ENCODE peak calls at places on chromosomes 13 and 19, in nine cellular contexts. R is IMR-90, N is Peyer's patch, B is sigmoid colon, A is hepatocyte, E is vagina, Q is body of pancreas, M is A549, D is uterus. T is an unnamed sample.

GRCh38 chr13:42038661-42039456 is 9.6 kb upstream of the DGKH start:
- DNase-seq in R (peak; percentile 28), N (no peak), B (no peak), A (no peak), D (peak; percentile 21), E (no peak), Q (no peak), M (no peak), T (peak; percentile 34)

GRCh38 chr13:26074706-26075105 is 22.9 kb upstream of the SHISA2 start:
- DNase-seq in B (no peak), E (no peak), D (no peak), R (peak; percentile 14), A (peak; percentile 13), N (no peak), Q (no peak), M (peak; percentile 12), T (no peak)

GRCh38 chr19:41694196-41694595 is 6.1 kb upstream of the CEACAM7 start:
- DNase-seq in B (no peak), R (no peak), N (no peak), M (no peak), A (no peak), E (no peak), D (no peak), Q (no peak), T (no peak)

GRCh38 chr13:46775385-46776065 is 21.4 kb downstream of the ESD start:
- DNase-seq in B (no peak), R (no peak), A (no peak), Q (no peak), M (no peak), N (no peak), E (no peak), D (no peak), T (no peak)

GRCh38 chr19:35000647-35001501 is 751 bp downstream of the GRAMD1A start:
- DNase-seq in R (peak; percentile 50), A (peak; percentile 60), E (no peak), N (peak; percentile 63), Q (peak; percentile 60), D (no peak), B (no peak), M (peak; percentile 79), T (peak; percentile 62)

GRCh38 chr19:29506619-29506911 is 19.2 kb upstream of the VSTM2B start:
- DNase-seq in B (peak; percentile 6), D (no peak), N (no peak), M (no peak), E (no peak), Q (no peak), R (no peak), A (no peak), T (peak; percentile 14)

GRCh38 chr19:50537769-50538230 is 24.1 kb upstream of the ASPDH start:
- DNase-seq in M (peak; percentile 95), E (no peak), B (no peak), N (peak; percentile 81), A (peak; percentile 91), R (peak; percentile 71), D (peak; percentile 47), Q (peak; percentile 79), T (peak; percentile 86)

GRCh38 chr13:74556002-74556551 is 421.9 kb upstream of the KLF12 start:
- DNase-seq in D (no peak), Q (no peak), A (no peak), E (no peak), B (no peak), N (no peak), R (no peak), M (no peak), T (no peak)

GRCh38 chr19:15640904-15641597 is 354 bp downstream of the CYP4F3 start:
- DNase-seq in M (peak; percentile 76), E (no peak), B (no peak), A (no peak), D (no peak), N (peak; percentile 68), R (no peak), Q (no peak), T (no peak)

GRCh38 chr19:18650048-18650435 is 13.2 kb downstream of the KLHL26 start:
- DNase-seq in B (peak; percentile 88), N (no peak), A (no peak), E (no peak), M (no peak), R (peak; percentile 61), Q (peak; percentile 23), D (peak; percentile 51), T (no peak)

GRCh38 chr13:74250738-74251190 is 116.6 kb upstream of the KLF12 start:
- DNase-seq in E (no peak), B (no peak), R (peak; percentile 75), D (no peak), M (no peak), N (no peak), Q (no peak), A (no peak), T (no peak)

GRCh38 chr13:40113644-40114304 is 458.3 kb downstream of the COG6 start:
- DNase-seq in M (no peak), R (no peak), A (no peak), Q (peak; percentile 18), B (no peak), N (no peak), E (no peak), D (peak; percentile 56), T (no peak)

GRCh38 chr19:3642987-3643386 is 16.4 kb upstream of the CACTIN start:
- DNase-seq in B (no peak), N (no peak), E (no peak), R (no peak), D (no peak), Q (no peak), M (peak; percentile 53), A (no peak), T (no peak)

DNA sequence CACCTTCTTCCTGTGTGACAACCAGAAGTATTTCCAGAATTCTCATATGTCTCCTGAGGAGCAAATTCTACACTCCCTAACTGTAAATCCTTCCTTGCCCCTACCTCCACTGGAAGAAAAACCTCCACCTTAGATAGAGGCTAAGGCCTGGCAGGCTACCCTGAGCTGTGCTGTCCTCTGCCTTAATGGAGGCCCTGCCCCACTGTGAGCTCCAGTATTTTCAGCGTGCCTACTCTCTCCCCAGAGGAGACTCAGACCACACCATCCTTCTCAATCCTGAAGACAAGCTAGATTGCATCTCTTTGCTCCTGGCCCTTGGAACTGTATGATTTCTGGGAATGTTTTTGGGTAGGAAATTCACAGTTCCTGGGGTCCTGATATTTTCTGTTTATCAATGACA is 110.0 kb upstream of the OBI1 start:
- DNase-seq in B (no peak), N (no peak), E (no peak), A (no peak), Q (no peak), M (no peak), D (no peak), R (no peak), T (no peak)
- H3K4me1 ChIP-seq in B (no peaks in the 10 kb centered on the region), N (no peaks in the 10 kb centered on the region), E (no peaks in the 10 kb centered on the region), A (no peaks in the 10 kb centered on the region), Q (no peaks in the 10 kb centered on the region), M (no peaks in the 10 kb centered on the region), D (no peaks in the 10 kb centered on the region), R (no peaks in the 10 kb centered on the region), T (no peaks in the 10 kb centered on the region)

DNA sequence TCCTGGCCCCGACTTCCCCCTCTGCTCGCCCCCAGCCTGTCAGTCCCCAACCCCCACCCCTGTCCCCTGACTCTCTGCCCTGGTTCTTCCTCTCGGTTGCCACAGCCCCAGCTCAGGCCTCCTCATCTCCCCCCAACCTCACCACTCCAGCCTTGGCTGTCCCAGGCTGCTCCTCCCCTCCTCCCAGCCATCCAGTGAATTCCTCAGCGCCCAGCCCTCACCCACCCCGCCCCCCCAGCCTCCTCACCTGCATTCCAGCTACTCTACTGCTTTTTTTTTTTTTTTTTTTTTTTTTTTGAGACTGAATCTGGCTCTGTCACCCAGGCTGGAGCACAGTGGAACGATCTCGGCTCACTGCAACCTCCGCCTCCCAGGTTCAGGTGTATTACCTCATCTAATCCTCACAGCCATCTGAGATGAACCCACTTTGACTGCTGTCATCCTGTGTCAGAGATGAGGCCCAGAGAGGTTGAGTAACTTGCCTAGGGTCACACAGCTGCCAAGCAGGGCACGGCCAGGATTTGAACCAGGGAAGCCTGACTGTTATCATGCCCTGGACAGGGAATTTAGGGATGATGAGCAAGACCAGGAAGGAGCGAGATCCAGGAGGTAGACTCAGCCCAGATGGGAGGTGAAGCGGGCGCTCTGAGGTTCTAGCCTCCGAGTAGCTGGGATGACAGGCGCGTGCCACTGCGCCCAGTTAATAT is 2.6 kb downstream of the SULT2B1 start:
- DNase-seq in A (peak; percentile 87), R (no peak), N (no peak), Q (peak; percentile 19), M (peak; percentile 97), D (no peak), E (no peak), B (no peak), T (no peak)
- H3K4me1 ChIP-seq in A (peaks cover 18% of the 10 kb centered on the region), R (peaks cover 8% of the 10 kb centered on the region), N (peaks cover 41% of the 10 kb centered on the region), Q (peaks cover 30% of the 10 kb centered on the region), M (peaks cover 79% of the 10 kb centered on the region), D (peaks cover 5% of the 10 kb centered on the region), E (peaks cover 23% of the 10 kb centered on the region), B (peaks cover 5% of the 10 kb centered on the region), T (peaks cover 5% of the 10 kb centered on the region)

GRCh38 chr13:106101201-106101600 is 434.3 kb downstream of the EFNB2 start:
- DNase-seq in D (no peak), E (no peak), R (no peak), N (no peak), A (no peak), M (no peak), Q (no peak), B (no peak), T (no peak)

GRCh38 chr13:106104281-106104901 is 431.1 kb downstream of the EFNB2 start:
- DNase-seq in B (no peak), N (no peak), M (peak; percentile 79), D (no peak), Q (no peak), E (no peak), A (peak; percentile 33), R (peak; percentile 91), T (no peak)

GRCh38 chr13:106105153-106105552 is 430.3 kb downstream of the EFNB2 start:
- DNase-seq in R (peak; percentile 11), N (no peak), B (no peak), A (no peak), D (no peak), E (no peak), Q (no peak), M (no peak), T (no peak)

GRCh38 chr13:106103779-106104178 is 431.7 kb downstream of the EFNB2 start:
- DNase-seq in D (no peak), N (no peak), Q (no peak), M (peak; percentile 72), R (no peak), B (no peak), E (no peak), A (peak; percentile 61), T (no peak)

DNA sequence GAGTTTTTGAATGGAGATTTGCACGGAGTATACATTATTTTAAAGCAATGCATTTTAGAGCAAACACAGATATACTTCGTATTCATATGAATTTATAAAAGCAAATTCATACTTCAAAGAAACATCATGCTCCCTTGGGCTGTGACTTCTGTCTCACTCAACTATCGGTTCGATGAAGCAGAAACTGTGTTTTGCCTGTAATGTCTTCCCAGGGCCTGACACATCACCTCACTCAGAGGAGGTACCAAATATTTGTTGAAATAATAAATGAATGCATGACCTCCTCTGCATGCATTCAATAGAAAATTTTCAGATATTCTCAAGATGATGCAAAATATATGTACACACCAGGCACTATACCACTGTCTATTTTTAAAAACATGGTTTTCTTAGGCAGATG is 432.7 kb downstream of the EFNB2 start:
- DNase-seq in R (no peak), E (no peak), N (no peak), M (no peak), Q (no peak), B (no peak), A (no peak), D (no peak), T (no peak)
- H3K4me1 ChIP-seq in R (peaks cover 9% of the 10 kb centered on the region), E (peaks cover 6% of the 10 kb centered on the region), N (peaks cover 15% of the 10 kb centered on the region), M (peaks cover 47% of the 10 kb centered on the region), Q (peaks cover 4% of the 10 kb centered on the region), B (peaks cover 12% of the 10 kb centered on the region), A (peaks cover 43% of the 10 kb centered on the region), D (no peaks in the 10 kb centered on the region), T (no peaks in the 10 kb centered on the region)

GRCh38 chr13:75860935-75861334 is 224.8 kb downstream of the LMO7 start:
- DNase-seq in A (no peak), N (no peak), Q (no peak), D (no peak), E (no peak), M (no peak), R (peak; percentile 30), B (no peak), T (no peak)
- H3K4me1 ChIP-seq in A (no peaks in the 10 kb centered on the region), N (no peaks in the 10 kb centered on the region), Q (no peaks in the 10 kb centered on the region), D (no peaks in the 10 kb centered on the region), E (no peaks in the 10 kb centered on the region), M (peaks cover 14% of the 10 kb centered on the region), R (peaks cover 19% of the 10 kb centered on the region), B (no peaks in the 10 kb centered on the region), T (no peaks in the 10 kb centered on the region)